ENCODE peak calls at places on chromosomes 3 and 15, in four cellular contexts. H is K562, C is GM12878, D is HL-60. F is an unnamed sample.

GRCh38 chr15:31031471-31032064 is 40.1 kb upstream of the MTMR10 start:
- DNase-seq in H (no peak), D (no peak), C (peak), F (no peak)

GRCh38 chr15:23877502-23878412 is 190.7 kb upstream of the NDN start:
- DNase-seq in D (no peak), H (peak), C (no peak), F (peak)

GRCh38 chr15:73870700-73871408 is 2.5 kb upstream of the TBC1D21 start:
- DNase-seq in D (no peak), C (no peak), H (peak), F (no peak)

GRCh38 chr3:10378246-10378645 is 57.3 kb upstream of the SEC13 start:
- DNase-seq in C (no peak), H (no peak), D (no peak), F (no peak)

GRCh38 chr15:80825361-80826030 is 46.3 kb downstream of the CEMIP start:
- DNase-seq in H (no peak), D (no peak), C (no peak), F (no peak)

GRCh38 chr15:69576035-69576526 is 123.5 kb downstream of the RPLP1 start:
- DNase-seq in H (no peak), D (peak), C (peak), F (no peak)

GRCh38 chr15:36407647-36408046 is 171.8 kb upstream of the CDIN1 start:
- DNase-seq in C (no peak), D (no peak), H (peak), F (no peak)

GRCh38 chr15:74907277-74907870 is 723 bp upstream of the FAM219B start:
- DNase-seq in D (no peak), H (no peak), C (no peak), F (no peak)

GRCh38 chr3:115146032-115146417 is 1.1 kb downstream of the ZBTB20 start:
- DNase-seq in D (peak), H (peak), C (no peak), F (no peak)

GRCh38 chr3:104987859-104988258 is 378.9 kb upstream of the ALCAM start:
- DNase-seq in H (no peak), D (no peak), C (no peak), F (no peak)

GRCh38 chr15:93899817-93900216 is 331.5 kb upstream of the MCTP2 start:
- DNase-seq in C (no peak), D (no peak), H (no peak), F (no peak)

GRCh38 chr3:114659109-114660081 is 365.6 kb downstream of the TIGIT start:
- DNase-seq in C (no peak), H (no peak), D (no peak), F (no peak)

GRCh38 chr15:41465822-41466421 is 27.8 kb upstream of the ITPKA start:
- DNase-seq in D (no peak), C (no peak), H (peak), F (peak)

GRCh38 chr3:190581041-190581501 is 67.2 kb downstream of the IL1RAP start:
- DNase-seq in H (no peak), D (no peak), C (no peak), F (no peak)

GRCh38 chr15:92944946-92945521 is 44.9 kb downstream of the CHD2 start:
- DNase-seq in D (no peak), C (no peak), H (no peak), F (no peak)

GRCh38 chr15:99956820-99957641 is 223.8 kb upstream of the LYSMD4 start:
- DNase-seq in H (no peak), C (no peak), D (no peak), F (no peak)

GRCh38 chr3:168248383-168249047 is 152.8 kb upstream of the GOLIM4 start:
- DNase-seq in D (no peak), C (no peak), H (no peak), F (no peak)

GRCh38 chr3:5304789-5305680 is 117.5 kb downstream of the EDEM1 start:
- DNase-seq in H (peak), D (peak), C (no peak), F (peak)

GRCh38 chr3:89472101-89472500 is 364.7 kb downstream of the EPHA3 start:
- DNase-seq in H (no peak), C (no peak), D (no peak), F (no peak)

GRCh38 chr3:10707089-10707983 is 108.7 kb upstream of the SLC6A11 start:
- DNase-seq in H (no peak), C (no peak), D (no peak), F (no peak)

GRCh38 chr3:123119388-123119787 is 52.6 kb downstream of the PDIA5 start:
- DNase-seq in D (no peak), H (no peak), C (no peak), F (no peak)

GRCh38 chr3:61858054-61858453 is 296.7 kb downstream of the PTPRG start:
- DNase-seq in H (no peak), D (no peak), C (no peak), F (no peak)

GRCh38 chr15:37015025-37015424 is 85.3 kb downstream of the MEIS2 start:
- DNase-seq in C (no peak), H (no peak), D (no peak), F (no peak)

GRCh38 chr3:10915395-10915794 is 77.2 kb upstream of the SLC6A1 start:
- DNase-seq in D (no peak), C (no peak), H (no peak), F (no peak)

GRCh38 chr3:193396451-193397244 is 18.1 kb upstream of the ATP13A5 start:
- DNase-seq in C (no peak), H (no peak), D (no peak), F (no peak)

GRCh38 chr3:135368781-135369180 is 573.7 kb downstream of the EPHB1 start:
- DNase-seq in D (no peak), C (no peak), H (no peak), F (no peak)

DNA sequence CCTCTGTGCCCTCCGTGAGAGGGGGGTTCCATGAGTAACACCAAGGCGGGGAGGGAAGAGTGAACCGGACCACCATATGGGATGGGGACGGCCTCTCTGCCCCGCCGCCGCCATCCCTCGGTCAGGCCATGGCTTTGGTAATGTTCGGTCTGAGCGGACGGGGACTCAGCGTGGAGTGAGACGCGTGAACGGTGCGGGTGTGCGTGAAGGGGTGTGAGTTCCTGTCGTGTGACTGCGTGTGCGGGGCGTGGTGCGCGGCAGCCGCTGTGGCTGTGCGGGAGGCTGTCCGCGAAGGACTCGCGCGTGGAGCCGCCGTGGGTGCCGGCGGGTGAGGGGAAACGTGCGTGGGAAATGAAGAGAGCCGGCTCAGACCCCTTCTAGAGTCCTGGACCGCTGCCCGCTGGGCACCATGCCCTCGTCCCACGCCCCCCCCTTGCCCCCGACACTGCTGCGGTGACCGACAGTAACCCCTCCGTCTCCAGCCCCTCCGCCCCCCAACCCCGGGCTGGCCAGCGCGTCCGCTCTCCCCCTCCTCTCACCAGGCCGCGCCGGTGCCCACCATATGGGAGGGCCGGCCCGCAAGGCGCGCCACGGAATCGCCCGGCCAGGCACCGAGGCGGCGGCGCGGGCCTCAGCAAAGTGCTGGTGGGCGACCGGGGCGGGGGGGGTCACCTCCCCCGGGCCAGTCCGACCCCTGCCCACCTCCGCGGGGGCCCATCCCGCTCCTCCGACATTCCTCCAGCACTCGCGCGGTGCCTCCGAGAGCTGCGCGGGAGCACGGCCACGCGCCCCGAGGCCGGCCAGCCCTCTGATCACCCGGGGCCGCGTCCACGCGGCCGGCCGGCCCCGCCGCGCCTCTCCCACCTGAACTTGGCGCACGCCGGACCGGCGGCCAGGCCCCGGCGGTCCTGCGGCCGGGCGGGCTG is 572 bp downstream of the KLF15 start:
- DNase-seq in D (peak), C (no peak), H (no peak), F (peak)
- TF ChIP-seq SPI1 in D (no peak), C (no peak), H (no peak), F (no peak)

GRCh38 chr15:90757461-90757860 is 40.3 kb downstream of the BLM start:
- DNase-seq in C (no peak), D (no peak), H (no peak), F (no peak)

GRCh38 chr15:90762109-90762508 is 45.0 kb downstream of the BLM start:
- DNase-seq in D (peak), C (no peak), H (no peak), F (no peak)

GRCh38 chr15:90760661-90761232 is 43.6 kb downstream of the BLM start:
- DNase-seq in C (no peak), H (no peak), D (no peak), F (no peak)

GRCh38 chr15:90761629-90762028 is 44.5 kb downstream of the BLM start:
- DNase-seq in C (no peak), H (no peak), D (no peak), F (no peak)

GRCh38 chr15:90756916-90757315 is 39.8 kb downstream of the BLM start:
- DNase-seq in D (no peak), C (no peak), H (no peak), F (no peak)
- TF ChIP-seq SPI1 in D (no peak), C (no peak), H (no peak), F (no peak)

GRCh38 chr3:126714921-126715320 is 10.9 kb downstream of the CHCHD6 start:
- DNase-seq in D (no peak), H (no peak), C (no peak), F (no peak)
- TF ChIP-seq SPI1 in D (no peak), H (no peak), C (no peak), F (no peak)

GRCh38 chr15:78854973-78855372 is 17.7 kb upstream of the MORF4L1 start:
- DNase-seq in H (no peak), C (no peak), D (no peak), F (no peak)

GRCh38 chr15:78850926-78851600 is 21.6 kb upstream of the MORF4L1 start:
- DNase-seq in H (no peak), C (no peak), D (no peak), F (no peak)

GRCh38 chr15:78853500-78853899 is 19.2 kb upstream of the MORF4L1 start:
- DNase-seq in D (no peak), H (no peak), C (no peak), F (no peak)

GRCh38 chr15:78855746-78856145 is 16.9 kb upstream of the MORF4L1 start:
- DNase-seq in D (no peak), C (no peak), H (no peak), F (no peak)

DNA sequence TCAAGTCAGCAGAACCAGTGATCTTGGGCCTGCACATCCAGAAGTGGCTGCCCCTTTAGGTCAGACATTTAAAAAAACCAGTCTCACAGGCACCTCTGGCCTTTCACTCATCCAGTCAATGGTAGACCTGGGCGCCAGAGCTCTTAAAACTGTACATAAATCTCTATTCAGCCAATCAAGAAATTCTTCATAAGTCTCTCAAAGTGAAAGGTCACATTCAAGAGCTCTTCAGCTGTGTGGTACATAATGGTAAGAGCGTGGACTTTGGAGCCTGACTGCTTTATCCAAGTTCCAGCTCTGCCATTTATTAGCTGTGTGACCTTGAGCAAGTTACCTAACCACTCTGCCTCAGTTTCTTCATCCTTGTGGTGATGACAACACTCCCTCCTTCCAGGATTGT is 22.3 kb upstream of the MORF4L1 start:
- DNase-seq in D (no peak), H (no peak), C (no peak), F (no peak)
- TF ChIP-seq SPI1 in D (no peak), H (no peak), C (no peak), F (no peak)